ENCODE peak calls at places on chromosome 5, in eight cellular contexts. J is A673, U is spleen, D is upper lobe of right lung, E is neuronal stem cell, Z is lung, K is uterus, X is heart right ventricle. O is an unnamed sample. For H3K4me1, the result is how much of the 10 kb centered on the place peaks cover.

GRCh38 chr5:16975950-16976624 is 40.0 kb upstream of the MYO10 start:
- DNase-seq in J (no peak), U (peak), D (no peak), E (no peak), Z (no peak), K (no peak), X (no peak), O (no peak)

GRCh38 chr5:34923694-34924461 is 5.5 kb upstream of the DNAJC21 start:
- DNase-seq in J (peak), U (no peak), D (no peak), E (no peak), Z (no peak), K (no peak), X (no peak), O (no peak)

GRCh38 chr5:558871-559503 is 34.7 kb upstream of the SLC9A3 start:
- DNase-seq in J (no peak), U (no peak), D (no peak), E (no peak), Z (no peak), K (no peak), X (no peak), O (no peak)

GRCh38 chr5:91142819-91143218 is 240.3 kb downstream of the ARRDC3 start:
- DNase-seq in J (no peak), U (no peak), D (no peak), E (no peak), Z (no peak), K (no peak), X (no peak), O (no peak)

GRCh38 chr5:124651663-124652513 is 94.6 kb downstream of the ZNF608 start:
- DNase-seq in J (peak), U (peak), D (peak), E (peak), Z (peak), K (peak), X (peak), O (peak)

GRCh38 chr5:115435776-115436712 is 108.5 kb downstream of the FEM1C start:
- DNase-seq in J (no peak), U (no peak), D (no peak), E (no peak), Z (no peak), K (no peak), X (no peak), O (no peak)

GRCh38 chr5:157528036-157528632 is 47.4 kb downstream of the ADAM19 start:
- DNase-seq in J (no peak), U (no peak), D (no peak), E (no peak), Z (no peak), K (peak), X (no peak), O (no peak)

GRCh38 chr5:1343931-1344901 is 683 bp downstream of the CLPTM1L start:
- DNase-seq in J (peak), U (peak), D (no peak), E (no peak), Z (no peak), K (peak), X (no peak), O (no peak)

GRCh38 chr5:95076395-95077165 is 208.3 kb downstream of the MCTP1 start:
- DNase-seq in J (peak), U (no peak), D (no peak), E (no peak), Z (no peak), K (no peak), X (no peak), O (no peak)

GRCh38 chr5:58314356-58315045 is 145.4 kb downstream of the PLK2 start:
- DNase-seq in J (no peak), U (no peak), D (no peak), E (no peak), Z (no peak), K (no peak), X (no peak), O (no peak)

GRCh38 chr5:115947260-115947659 is 15.0 kb upstream of the LVRN start:
- DNase-seq in J (no peak), U (no peak), D (no peak), E (no peak), Z (no peak), K (no peak), X (no peak), O (no peak)

GRCh38 chr5:137264573-137264972 is 234.6 kb downstream of the SPOCK1 start:
- DNase-seq in J (no peak), U (no peak), D (no peak), E (no peak), Z (no peak), K (no peak), X (no peak), O (no peak)

GRCh38 chr5:90747693-90748092 is 189.1 kb downstream of the ADGRV1 start:
- DNase-seq in J (peak), U (no peak), D (no peak), E (no peak), Z (no peak), K (no peak), X (no peak), O (no peak)

GRCh38 chr5:136036293-136036911 is 7.6 kb downstream of the TGFBI start:
- DNase-seq in J (no peak), U (peak), D (peak), E (no peak), Z (no peak), K (peak), X (no peak), O (no peak)

GRCh38 chr5:173498286-173498685 is 118.2 kb downstream of the BOD1 start:
- DNase-seq in J (no peak), U (no peak), D (no peak), E (peak), Z (no peak), K (no peak), X (no peak), O (no peak)

DNA sequence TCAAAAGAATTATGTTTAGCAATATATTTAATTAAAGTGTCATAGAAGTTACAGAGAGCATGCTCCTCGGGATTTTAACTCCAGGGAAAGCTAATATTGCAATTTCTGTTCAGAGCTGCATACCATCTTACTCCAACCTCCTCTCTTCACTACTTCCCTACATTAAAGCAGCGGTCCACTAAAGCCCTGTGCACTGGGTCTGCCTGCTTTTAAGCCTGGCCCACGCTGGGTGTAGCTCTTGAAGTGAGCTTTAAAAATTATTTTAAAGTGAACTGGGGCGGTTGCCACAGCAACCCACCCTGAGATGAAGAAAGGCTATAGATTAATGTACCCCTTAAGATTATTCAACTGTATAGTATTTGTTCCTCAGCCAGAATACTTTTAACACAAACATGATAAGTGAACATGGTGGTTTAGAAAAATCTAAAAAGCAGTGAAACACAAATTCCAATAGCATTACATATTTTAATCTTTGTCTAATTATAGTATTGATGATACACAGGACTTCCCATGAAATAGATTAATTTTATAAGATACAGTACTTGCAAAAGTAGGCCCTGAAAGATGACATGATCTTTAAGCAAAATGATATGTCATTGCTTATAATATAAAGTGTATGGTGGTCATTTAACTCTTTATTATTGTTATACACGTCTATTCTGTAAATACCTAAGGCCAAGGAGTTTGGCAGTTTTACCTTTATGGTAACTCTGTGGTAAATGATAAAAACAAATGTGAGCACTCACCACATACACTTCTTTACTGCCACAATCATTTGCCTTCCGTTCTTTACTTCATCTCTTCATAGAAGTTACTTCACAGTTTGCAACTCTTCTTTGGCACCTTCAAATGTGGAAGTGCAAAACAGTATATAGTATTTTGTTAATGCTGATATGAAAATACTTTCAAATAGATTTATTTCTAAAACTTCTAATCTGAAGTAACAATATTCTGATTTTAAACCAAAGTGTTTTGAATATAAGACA is 4.1 kb upstream of the MEF2C start:
- DNase-seq in J (no peak), U (no peak), D (no peak), E (no peak), Z (no peak), K (no peak), X (no peak), O (no peak)
- H3K4me3 ChIP-seq in J (no peak), U (no peak), D (peak), E (no peak), Z (no peak), K (peak), X (peak), O (peak)

GRCh38 chr5:146068977-146069779 is 36.2 kb downstream of the PLAC8L1 start:
- DNase-seq in J (no peak), U (no peak), D (no peak), E (no peak), Z (no peak), K (no peak), X (no peak), O (no peak)
- H3K27ac ChIP-seq in J (no peak), U (no peak), D (no peak), E (no peak), Z (no peak), K (no peak), X (peak), O (peak)

GRCh38 chr5:43309657-43310056 is 3.6 kb downstream of the HMGCS1 start:
- DNase-seq in J (no peak), U (no peak), D (no peak), E (no peak), Z (no peak), K (no peak), X (no peak), O (no peak)
- H3K4me1 ChIP-seq in J (under half), U (under half), D (under half), E (under half), Z (under half), K (under half), X (under half), O (under half)

DNA sequence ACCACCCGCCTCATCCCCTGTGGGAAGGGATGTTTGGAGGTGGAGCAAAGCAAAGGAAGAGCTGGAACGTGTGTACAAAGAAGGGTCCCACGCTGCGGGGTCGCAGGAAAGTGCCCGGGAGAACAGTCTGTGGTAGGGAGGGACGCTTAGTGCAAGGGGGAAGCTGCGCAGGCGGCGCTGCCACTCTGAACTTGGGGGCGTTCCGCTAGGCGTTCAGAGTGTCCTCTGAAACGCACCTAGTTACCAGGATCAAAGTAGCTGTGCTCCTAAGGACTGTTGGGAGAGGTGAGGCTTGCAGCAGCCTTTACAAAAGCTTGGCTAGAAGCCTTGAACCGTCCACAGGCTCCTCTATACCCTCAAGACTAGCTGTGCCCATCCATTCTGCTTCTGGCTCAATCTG is 29.3 kb upstream of the PDE8B start:
- DNase-seq in J (no peak), U (no peak), D (no peak), E (no peak), Z (no peak), K (no peak), X (no peak), O (no peak)
- H3K4me3 ChIP-seq in J (no peak), U (no peak), D (no peak), E (no peak), Z (no peak), K (peak), X (no peak), O (no peak)

GRCh38 chr5:40909723-40910122 is 426 bp downstream of the C7 start:
- DNase-seq in J (no peak), U (no peak), D (no peak), E (no peak), Z (no peak), K (no peak), X (no peak), O (no peak)
- H3K27ac ChIP-seq in J (no peak), U (no peak), D (peak), E (no peak), Z (no peak), K (peak), X (peak), O (peak)

GRCh38 chr5:150618188-150618587 is 22.3 kb upstream of the SYNPO start:
- DNase-seq in J (no peak), U (no peak), D (no peak), E (no peak), Z (no peak), K (peak), X (peak), O (no peak)

GRCh38 chr5:150618588-150619281 is 21.7 kb upstream of the SYNPO start:
- DNase-seq in J (peak), U (no peak), D (no peak), E (no peak), Z (no peak), K (no peak), X (peak), O (peak)

GRCh38 chr5:150621301-150621700 is 19.2 kb upstream of the SYNPO start:
- DNase-seq in J (peak), U (no peak), D (no peak), E (no peak), Z (no peak), K (no peak), X (no peak), O (no peak)

GRCh38 chr5:150622157-150622556 is 18.3 kb upstream of the SYNPO start:
- DNase-seq in J (no peak), U (no peak), D (no peak), E (no peak), Z (no peak), K (no peak), X (no peak), O (no peak)

DNA sequence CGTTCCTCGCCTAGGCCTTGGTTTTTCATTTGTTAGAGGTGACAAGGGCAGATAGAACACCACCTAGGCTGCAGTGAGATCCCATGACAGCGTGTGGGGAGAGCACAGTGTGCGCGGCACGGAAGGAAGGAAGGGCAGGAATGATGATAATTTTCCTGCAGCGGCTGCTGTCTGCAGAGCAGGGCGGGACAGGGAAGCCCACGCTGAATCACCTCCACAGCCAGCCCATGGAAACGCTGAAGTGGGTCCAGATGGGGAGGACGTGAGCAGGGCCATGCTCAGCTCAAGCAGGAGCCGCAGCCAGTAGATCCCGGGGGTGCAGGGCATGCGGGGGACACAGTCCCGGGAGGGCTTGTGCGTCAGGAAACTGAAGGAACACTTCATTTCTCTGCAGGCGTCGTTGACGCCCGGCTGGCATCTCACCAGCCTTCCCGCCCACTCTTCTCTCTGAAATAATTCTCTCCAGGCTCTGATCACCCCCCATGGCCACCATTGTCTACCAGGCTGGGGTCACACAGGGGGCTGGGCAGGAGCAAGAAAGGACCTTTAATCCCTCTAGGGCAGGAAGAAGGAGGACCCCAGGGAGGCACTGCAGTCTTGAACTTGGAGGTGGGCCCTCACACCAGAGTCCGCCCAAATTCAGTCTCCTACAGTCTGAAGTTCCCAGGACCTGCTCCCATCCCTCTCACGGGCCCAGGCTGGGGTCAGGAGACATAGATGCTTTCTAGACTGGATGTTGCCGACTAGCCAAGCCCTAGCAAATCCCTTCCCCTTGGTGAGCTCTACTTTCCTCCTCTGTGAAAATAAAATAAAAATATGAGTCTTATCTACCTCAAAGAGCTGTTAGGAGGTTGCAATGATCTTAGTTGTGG is 20.9 kb upstream of the SYNPO start:
- DNase-seq in J (peak), U (peak), D (no peak), E (no peak), Z (peak), K (peak), X (peak), O (peak)
- H3K4me1 ChIP-seq in J (half or more), U (half or more), D (half or more), E (under half), Z (under half), K (under half), X (half or more), O (half or more)